ENCODE peak calls at places on chromosomes 3 and 15, in eight cellular contexts. One of them, this sample, is unnamed.
A peak's percentile ranks its signal among the peaks of the same experiment; 100 is the strongest.

GRCh38 chr3:133466531-133467386 is 66.9 kb downstream of the BFSP2 start:
- DNase-seq in WTC11: no peak
- DNase-seq in spleen: no peak
- DNase-seq in upper lobe of left lung: no peak
- DNase-seq in cardiac fibroblast: no peak
- DNase-seq in nephron progenitor cell: no peak
- DNase-seq in A549: no peak
- DNase-seq in coronary artery: no peak
- DNase-seq in this sample: no peak

GRCh38 chr15:41772720-41773331 is 1.5 kb upstream of the MAPKBP1 start:
- DNase-seq in WTC11: peak; percentile 48
- DNase-seq in spleen: no peak
- DNase-seq in upper lobe of left lung: peak; percentile 50
- DNase-seq in cardiac fibroblast: peak; percentile 83
- DNase-seq in nephron progenitor cell: peak; percentile 18
- DNase-seq in A549: peak; percentile 53
- DNase-seq in coronary artery: no peak
- DNase-seq in this sample: no peak

GRCh38 chr15:80403712-80404056 is 498 bp upstream of the ARNT2 start:
- DNase-seq in WTC11: peak; percentile 49
- DNase-seq in spleen: no peak
- DNase-seq in upper lobe of left lung: no peak
- DNase-seq in cardiac fibroblast: no peak
- DNase-seq in nephron progenitor cell: peak; percentile 55
- DNase-seq in A549: peak; percentile 58
- DNase-seq in coronary artery: no peak
- DNase-seq in this sample: no peak

GRCh38 chr15:59020321-59020720 is 32.9 kb downstream of the RNF111 start:
- DNase-seq in WTC11: no peak
- DNase-seq in spleen: no peak
- DNase-seq in upper lobe of left lung: no peak
- DNase-seq in cardiac fibroblast: peak; percentile 10
- DNase-seq in nephron progenitor cell: no peak
- DNase-seq in A549: no peak
- DNase-seq in coronary artery: no peak
- DNase-seq in this sample: no peak

GRCh38 chr15:61228025-61228901 is 839 bp downstream of the RORA start:
- DNase-seq in WTC11: peak; percentile 38
- DNase-seq in spleen: no peak
- DNase-seq in upper lobe of left lung: no peak
- DNase-seq in cardiac fibroblast: peak; percentile 40
- DNase-seq in nephron progenitor cell: peak; percentile 53
- DNase-seq in A549: peak; percentile 15
- DNase-seq in coronary artery: no peak
- DNase-seq in this sample: no peak

GRCh38 chr3:126158016-126158911 is 22.1 kb downstream of the ALDH1L1 start:
- DNase-seq in WTC11: no peak
- DNase-seq in spleen: peak; percentile 51
- DNase-seq in upper lobe of left lung: no peak
- DNase-seq in cardiac fibroblast: no peak
- DNase-seq in nephron progenitor cell: no peak
- DNase-seq in A549: no peak
- DNase-seq in coronary artery: no peak
- DNase-seq in this sample: no peak

GRCh38 chr15:37880009-37880834 is 54.2 kb upstream of the TMCO5A start:
- DNase-seq in WTC11: no peak
- DNase-seq in spleen: no peak
- DNase-seq in upper lobe of left lung: no peak
- DNase-seq in cardiac fibroblast: peak; percentile 74
- DNase-seq in nephron progenitor cell: peak; percentile 29
- DNase-seq in A549: peak; percentile 0
- DNase-seq in coronary artery: no peak
- DNase-seq in this sample: no peak

GRCh38 chr3:193790086-193790990 is 197.3 kb downstream of the OPA1 start:
- DNase-seq in WTC11: no peak
- DNase-seq in spleen: no peak
- DNase-seq in upper lobe of left lung: no peak
- DNase-seq in cardiac fibroblast: no peak
- DNase-seq in nephron progenitor cell: no peak
- DNase-seq in A549: no peak
- DNase-seq in coronary artery: no peak
- DNase-seq in this sample: no peak

GRCh38 chr15:48400086-48400485 is 68.9 kb downstream of the DUT start:
- DNase-seq in WTC11: no peak
- DNase-seq in spleen: no peak
- DNase-seq in upper lobe of left lung: no peak
- DNase-seq in cardiac fibroblast: no peak
- DNase-seq in nephron progenitor cell: no peak
- DNase-seq in A549: no peak
- DNase-seq in coronary artery: no peak
- DNase-seq in this sample: no peak

GRCh38 chr15:69035205-69035917 is 20.9 kb downstream of the NOX5 start:
- DNase-seq in WTC11: peak; percentile 81
- DNase-seq in spleen: no peak
- DNase-seq in upper lobe of left lung: no peak
- DNase-seq in cardiac fibroblast: peak; percentile 15
- DNase-seq in nephron progenitor cell: peak; percentile 50
- DNase-seq in A549: peak; percentile 69
- DNase-seq in coronary artery: peak; percentile 57
- DNase-seq in this sample: no peak

GRCh38 chr3:29057326-29057725 is 223.5 kb upstream of the RBMS3 start:
- DNase-seq in WTC11: peak; percentile 37
- DNase-seq in spleen: no peak
- DNase-seq in upper lobe of left lung: no peak
- DNase-seq in cardiac fibroblast: peak; percentile 67
- DNase-seq in nephron progenitor cell: no peak
- DNase-seq in A549: no peak
- DNase-seq in coronary artery: no peak
- DNase-seq in this sample: no peak

GRCh38 chr15:29044506-29044905 is 158.7 kb downstream of the APBA2 start:
- DNase-seq in WTC11: no peak
- DNase-seq in spleen: peak; percentile 12
- DNase-seq in upper lobe of left lung: no peak
- DNase-seq in cardiac fibroblast: peak; percentile 11
- DNase-seq in nephron progenitor cell: no peak
- DNase-seq in A549: no peak
- DNase-seq in coronary artery: peak; percentile 50
- DNase-seq in this sample: no peak

GRCh38 chr3:98233468-98233867 is 30.6 kb upstream of the OR5H6 start:
- DNase-seq in WTC11: no peak
- DNase-seq in spleen: no peak
- DNase-seq in upper lobe of left lung: no peak
- DNase-seq in cardiac fibroblast: no peak
- DNase-seq in nephron progenitor cell: no peak
- DNase-seq in A549: no peak
- DNase-seq in coronary artery: no peak
- DNase-seq in this sample: no peak

GRCh38 chr3:150331978-150332568 is 76.0 kb upstream of the TSC22D2 start:
- DNase-seq in WTC11: no peak
- DNase-seq in spleen: no peak
- DNase-seq in upper lobe of left lung: no peak
- DNase-seq in cardiac fibroblast: no peak
- DNase-seq in nephron progenitor cell: no peak
- DNase-seq in A549: no peak
- DNase-seq in coronary artery: no peak
- DNase-seq in this sample: no peak

GRCh38 chr3:150330174-150330573 is 77.9 kb upstream of the TSC22D2 start:
- DNase-seq in WTC11: no peak
- DNase-seq in spleen: no peak
- DNase-seq in upper lobe of left lung: no peak
- DNase-seq in cardiac fibroblast: no peak
- DNase-seq in nephron progenitor cell: no peak
- DNase-seq in A549: no peak
- DNase-seq in coronary artery: no peak
- DNase-seq in this sample: no peak

GRCh38 chr3:150329408-150329807 is 78.7 kb upstream of the TSC22D2 start:
- DNase-seq in WTC11: no peak
- DNase-seq in spleen: no peak
- DNase-seq in upper lobe of left lung: no peak
- DNase-seq in cardiac fibroblast: no peak
- DNase-seq in nephron progenitor cell: no peak
- DNase-seq in A549: no peak
- DNase-seq in coronary artery: no peak
- DNase-seq in this sample: no peak

GRCh38 chr3:150333482-150333881 is 74.6 kb upstream of the TSC22D2 start:
- DNase-seq in WTC11: no peak
- DNase-seq in spleen: no peak
- DNase-seq in upper lobe of left lung: no peak
- DNase-seq in cardiac fibroblast: no peak
- DNase-seq in nephron progenitor cell: no peak
- DNase-seq in A549: no peak
- DNase-seq in coronary artery: no peak
- DNase-seq in this sample: no peak

DNA sequence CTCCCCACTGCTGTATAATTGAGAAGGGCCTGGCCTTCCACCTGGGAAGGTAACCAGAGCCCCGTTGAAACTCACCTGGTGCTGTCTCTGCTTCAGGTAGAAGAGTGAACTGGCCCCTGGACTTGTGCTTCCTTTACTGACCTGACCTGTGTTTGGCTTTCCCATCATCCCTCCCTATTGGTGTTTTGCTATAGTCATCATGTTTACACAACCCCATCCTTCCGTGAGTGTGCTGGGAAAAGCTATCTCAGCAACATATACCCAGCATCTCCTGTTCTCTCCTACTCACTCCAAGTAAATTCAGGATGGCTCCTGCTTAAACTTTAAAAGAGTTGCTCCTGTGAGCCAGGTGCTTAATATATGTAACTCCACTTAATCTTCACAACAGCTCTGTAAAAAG is 77.2 kb upstream of the TSC22D2 start:
- DNase-seq in WTC11: no peak
- DNase-seq in spleen: no peak
- DNase-seq in upper lobe of left lung: no peak
- DNase-seq in cardiac fibroblast: no peak
- DNase-seq in nephron progenitor cell: no peak
- DNase-seq in A549: no peak
- DNase-seq in coronary artery: no peak
- DNase-seq in this sample: no peak
- TF ChIP-seq CTCF in WTC11: no peak
- TF ChIP-seq CTCF in spleen: no peak
- TF ChIP-seq CTCF in upper lobe of left lung: no peak
- TF ChIP-seq CTCF in cardiac fibroblast: no peak
- TF ChIP-seq CTCF in nephron progenitor cell: no peak
- TF ChIP-seq CTCF in A549: no peak
- TF ChIP-seq CTCF in coronary artery: no peak
- TF ChIP-seq CTCF in this sample: no peak

GRCh38 chr15:63371297-63371918 is 10.2 kb downstream of the CA12 start:
- DNase-seq in WTC11: no peak
- DNase-seq in spleen: no peak
- DNase-seq in upper lobe of left lung: no peak
- DNase-seq in cardiac fibroblast: peak; percentile 98
- DNase-seq in nephron progenitor cell: no peak
- DNase-seq in A549: no peak
- DNase-seq in coronary artery: no peak
- DNase-seq in this sample: no peak
- TF ChIP-seq CTCF in WTC11: no peak
- TF ChIP-seq CTCF in spleen: no peak
- TF ChIP-seq CTCF in upper lobe of left lung: no peak
- TF ChIP-seq CTCF in cardiac fibroblast: no peak
- TF ChIP-seq CTCF in nephron progenitor cell: no peak
- TF ChIP-seq CTCF in A549: no peak
- TF ChIP-seq CTCF in coronary artery: no peak
- TF ChIP-seq CTCF in this sample: no peak

GRCh38 chr3:171328419-171329082 is 131.7 kb downstream of the TNIK start:
- DNase-seq in WTC11: peak; percentile 22
- DNase-seq in spleen: peak; percentile 75
- DNase-seq in upper lobe of left lung: peak; percentile 73
- DNase-seq in cardiac fibroblast: peak; percentile 41
- DNase-seq in nephron progenitor cell: no peak
- DNase-seq in A549: no peak
- DNase-seq in coronary artery: no peak
- DNase-seq in this sample: no peak
- TF ChIP-seq CTCF in WTC11: peak; percentile 18
- TF ChIP-seq CTCF in spleen: no peak
- TF ChIP-seq CTCF in upper lobe of left lung: no peak
- TF ChIP-seq CTCF in cardiac fibroblast: no peak
- TF ChIP-seq CTCF in nephron progenitor cell: no peak
- TF ChIP-seq CTCF in A549: peak; percentile 15
- TF ChIP-seq CTCF in coronary artery: no peak
- TF ChIP-seq CTCF in this sample: peak; percentile 42

DNA sequence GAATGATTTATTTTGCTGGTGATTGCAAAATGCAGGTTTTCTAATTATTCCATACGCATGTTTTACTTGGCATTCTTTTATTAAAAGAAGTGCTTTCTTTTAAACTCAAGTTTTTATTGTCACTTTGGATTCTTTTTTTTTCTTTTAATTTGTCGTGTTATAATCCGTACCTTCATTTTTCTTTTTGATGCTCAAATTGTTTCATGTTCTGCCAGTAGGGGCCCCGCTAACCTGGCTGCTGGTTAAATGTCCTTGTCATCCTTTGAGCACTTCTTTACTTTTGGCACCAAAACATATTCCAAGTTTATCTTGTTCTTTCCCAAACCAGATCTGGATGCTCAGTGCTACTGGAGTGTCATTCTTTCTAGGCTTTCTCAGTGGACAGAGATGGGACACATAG is 31.6 kb downstream of the MED12L start:
- DNase-seq in WTC11: no peak
- DNase-seq in spleen: no peak
- DNase-seq in upper lobe of left lung: no peak
- DNase-seq in cardiac fibroblast: no peak
- DNase-seq in nephron progenitor cell: no peak
- DNase-seq in A549: no peak
- DNase-seq in coronary artery: no peak
- DNase-seq in this sample: no peak
- TF ChIP-seq CTCF in WTC11: no peak
- TF ChIP-seq CTCF in spleen: no peak
- TF ChIP-seq CTCF in upper lobe of left lung: no peak
- TF ChIP-seq CTCF in cardiac fibroblast: no peak
- TF ChIP-seq CTCF in nephron progenitor cell: no peak
- TF ChIP-seq CTCF in A549: no peak
- TF ChIP-seq CTCF in coronary artery: no peak
- TF ChIP-seq CTCF in this sample: peak; percentile 20

This sample was measured in chondrocyte.